ENCODE peak calls at places on chromosome 22, in ten cellular contexts. Z, T, D, G, N, X, P, O, M and Y are unnamed samples.

GRCh38 chr22:27630754-27631153 is 170.8 kb downstream of the MN1 start:
- DNase-seq in Z (no peak), T (no peak), D (no peak), G (no peak), N (no peak), X (no peak), P (no peak), O (no peak), M (no peak), Y (no peak)

GRCh38 chr22:25201557-25202273 is 2.1 kb downstream of the CRYBB3 start:
- DNase-seq in Z (no peak), T (no peak), D (no peak), G (no peak), N (no peak), X (no peak), P (no peak), O (no peak), M (no peak), Y (no peak)

GRCh38 chr22:41193829-41194228 is 11.3 kb upstream of the L3MBTL2 start:
- DNase-seq in Z (no peak), T (no peak), D (no peak), G (no peak), N (no peak), X (no peak), P (no peak), O (no peak), M (no peak), Y (no peak)

GRCh38 chr22:37906364-37907008 is 389 bp downstream of the MICALL1 start:
- DNase-seq in Z (peak; percentile 26), T (no peak), D (no peak), G (peak; percentile 70), N (no peak), X (peak; percentile 18), P (no peak), O (no peak), M (no peak), Y (peak; percentile 82)

GRCh38 chr22:25970348-25970995 is 198.8 kb upstream of the SEZ6L start:
- DNase-seq in Z (no peak), T (no peak), D (peak; percentile 11), G (no peak), N (no peak), X (no peak), P (no peak), O (no peak), M (peak; percentile 90), Y (no peak)

GRCh38 chr22:34493471-34493870 is 572.5 kb upstream of the ISX start:
- DNase-seq in Z (no peak), T (no peak), D (no peak), G (no peak), N (no peak), X (no peak), P (no peak), O (no peak), M (no peak), Y (no peak)

GRCh38 chr22:17980638-17981051 is 43.7 kb downstream of the MICAL3 start:
- DNase-seq in Z (peak; percentile 19), T (no peak), D (peak; percentile 11), G (peak; percentile 69), N (no peak), X (peak; percentile 31), P (peak; percentile 30), O (peak; percentile 18), M (no peak), Y (no peak)

GRCh38 chr22:37019309-37020191 is at the start of the genes MPST and TST:
- DNase-seq in Z (peak; percentile 32), T (peak; percentile 27), D (no peak), G (peak; percentile 66), N (no peak), X (peak; percentile 33), P (peak; percentile 62), O (no peak), M (peak; percentile 58), Y (peak; percentile 78)

GRCh38 chr22:50012201-50013181 is at the start of gene IL17REL:
- DNase-seq in Z (no peak), T (peak; percentile 6), D (no peak), G (no peak), N (no peak), X (no peak), P (peak; percentile 25), O (no peak), M (no peak), Y (no peak)

GRCh38 chr22:33697640-33698039 is 222.6 kb downstream of the LARGE1 start:
- DNase-seq in Z (no peak), T (no peak), D (no peak), G (no peak), N (no peak), X (no peak), P (peak; percentile 3), O (no peak), M (no peak), Y (no peak)